ENCODE peak calls at places on chromosomes 4 and X, in six cellular contexts. M is nephron progenitor cell, K is AG04450, W is progenitor cell of endocrine pancreas, Z is mucosa of descending colon, J is choroid plexus epithelial cell. E is an unnamed sample.

GRCh38 chr4:176837176-176837915 is 44.6 kb upstream of the VEGFC start:
- DNase-seq in M (no peak), J (no peak), W (no peak), Z (no peak), K (no peak), E (no peak)

GRCh38 chr4:113584407-113585150 is 177.0 kb downstream of the CAMK2D start:
- DNase-seq in J (peak), M (no peak), K (peak), Z (no peak), W (no peak), E (peak)

GRCh38 chr4:5812506-5813229 is 80.2 kb downstream of the CRMP1 start:
- DNase-seq in Z (no peak), K (peak), M (peak), J (peak), W (no peak), E (peak)

GRCh38 chrX:49868739-49869138 is 10.5 kb upstream of the USP27X start:
- DNase-seq in K (no peak), Z (no peak), M (no peak), W (no peak), J (no peak), E (no peak)

GRCh38 chr4:160044693-160045092 is 941.8 kb downstream of the RAPGEF2 start:
- DNase-seq in J (no peak), Z (no peak), M (no peak), W (no peak), K (no peak), E (no peak)

GRCh38 chr4:86831262-86832090 is 17.7 kb downstream of the SLC10A6 start:
- DNase-seq in Z (no peak), J (peak), W (no peak), M (no peak), K (peak), E (no peak)

GRCh38 chr4:93084599-93085305 is 743.8 kb upstream of the ATOH1 start:
- DNase-seq in W (no peak), K (no peak), J (peak), Z (no peak), M (no peak), E (peak)

GRCh38 chr4:84583871-84584373 is 995 bp downstream of the CDS1 start:
- DNase-seq in W (no peak), Z (no peak), J (peak), K (no peak), M (no peak), E (no peak)

GRCh38 chr4:112938461-112939058 is 110.9 kb upstream of the ANK2 start:
- DNase-seq in M (no peak), J (peak), K (peak), Z (no peak), W (no peak), E (no peak)

GRCh38 chrX:28586291-28586690 is 955 bp upstream of the IL1RAPL1 start:
- DNase-seq in K (peak), J (peak), Z (no peak), M (peak), W (no peak), E (peak)

GRCh38 chr4:25879587-25879986 is 16.8 kb upstream of the SEL1L3 start:
- DNase-seq in Z (no peak), K (no peak), J (no peak), M (no peak), W (no peak), E (no peak)

GRCh38 chr4:82666970-82667665 is 105.3 kb upstream of the TMEM150C start:
- DNase-seq in W (no peak), M (no peak), Z (no peak), K (no peak), J (no peak), E (no peak)

DNA sequence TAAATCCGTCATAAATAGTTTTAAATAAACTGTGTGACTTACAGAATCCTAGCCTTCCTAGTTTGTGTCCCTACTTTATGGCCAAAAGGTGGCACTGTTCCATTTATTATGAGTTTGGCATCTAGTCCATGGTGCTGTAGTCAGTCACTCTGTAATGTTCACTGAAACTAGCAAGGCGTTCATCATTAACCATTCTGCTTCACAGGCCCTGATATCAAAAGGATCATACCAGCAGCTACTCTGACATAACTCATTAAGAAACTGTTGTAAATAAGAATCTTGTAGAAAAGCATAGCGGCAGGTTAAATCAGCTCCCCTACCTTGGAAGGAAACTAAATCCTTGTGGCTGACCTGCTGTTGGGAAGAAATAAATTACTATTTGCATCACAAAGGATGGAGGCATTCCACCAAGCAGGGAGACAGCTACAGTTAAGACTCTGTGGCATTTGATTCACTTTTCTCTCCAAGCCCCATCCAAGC is 919.6 kb upstream of the DIAPH2 start:
- DNase-seq in M (no peak), Z (no peak), J (peak), K (no peak), W (peak), E (peak)
- TF ChIP-seq CTCF in M (peak), Z (no peak), J (peak), K (peak), W (peak), E (peak)

GRCh38 chrX:47958943-47959342 is 44.8 kb downstream of the ZNF182 start:
- DNase-seq in J (peak), K (no peak), W (no peak), Z (no peak), M (no peak), E (peak)
- TF ChIP-seq CTCF in J (peak), K (no peak), W (peak), Z (no peak), M (no peak), E (peak)

DNA sequence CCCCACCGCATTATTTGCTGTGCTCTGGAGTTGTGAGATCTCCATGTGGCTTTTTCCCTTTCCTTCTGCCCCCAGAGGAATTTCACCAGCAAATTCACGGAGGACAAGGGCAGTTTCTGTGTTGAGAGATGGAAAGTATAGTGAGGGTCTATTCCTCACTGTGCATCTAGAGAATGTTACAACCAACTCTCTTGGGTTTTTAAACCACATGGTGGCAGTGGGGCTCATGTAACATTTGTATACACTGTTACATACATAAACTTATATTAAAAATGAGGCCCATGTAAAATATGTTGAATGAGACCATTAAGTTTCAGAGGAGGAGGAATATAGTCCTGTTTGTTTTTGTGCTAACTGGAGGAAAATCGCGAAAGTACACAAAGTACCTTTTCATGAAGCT is 914 bp upstream of the PRKG2 start:
- DNase-seq in W (no peak), M (no peak), Z (no peak), J (peak), K (no peak), E (no peak)
- TF ChIP-seq CTCF in W (no peak), M (no peak), Z (no peak), J (no peak), K (peak), E (no peak)

DNA sequence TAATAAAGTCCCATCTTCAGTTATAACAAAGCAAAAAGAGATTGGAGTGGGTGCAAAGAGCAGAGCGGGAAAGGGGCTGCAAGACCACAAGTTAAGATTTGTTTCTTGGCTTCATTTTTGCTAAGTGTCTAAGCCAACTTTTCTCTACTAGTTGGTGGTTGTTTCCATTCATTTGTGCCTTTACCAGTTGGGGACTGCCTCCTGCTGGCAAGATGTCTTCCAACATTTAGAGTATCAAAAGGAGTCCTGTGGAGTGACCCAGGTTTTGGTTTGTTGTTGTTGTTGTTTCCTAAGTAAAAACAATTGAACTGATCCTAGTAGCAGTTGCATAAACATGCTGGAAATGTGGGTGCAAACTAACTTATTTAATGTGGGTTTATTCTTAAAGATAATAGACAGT is 121.1 kb downstream of the SPATA18 start:
- DNase-seq in J (peak), M (no peak), K (no peak), Z (no peak), W (no peak), E (no peak)
- TF ChIP-seq CTCF in J (peak), M (no peak), K (peak), Z (no peak), W (peak), E (peak)

DNA sequence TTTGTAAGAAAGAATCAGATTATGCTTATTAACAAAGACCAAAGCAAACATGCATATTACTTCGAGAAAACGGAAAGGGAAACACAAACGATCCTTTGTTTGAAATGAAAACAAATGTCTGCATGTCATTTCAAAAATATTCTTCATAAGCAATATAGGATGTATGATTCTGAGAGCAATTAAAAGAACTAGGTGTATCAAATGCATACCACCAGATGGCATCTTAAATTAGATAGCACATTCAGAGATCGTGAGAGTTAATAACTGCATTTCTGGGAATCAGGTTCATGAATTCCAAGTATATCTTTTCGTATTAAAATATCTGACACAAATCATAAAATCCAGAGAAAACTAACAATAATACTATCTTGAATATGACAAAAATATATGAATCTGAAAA is 159.5 kb downstream of the PPP3CA start:
- DNase-seq in M (no peak), J (peak), K (no peak), Z (no peak), W (no peak), E (no peak)
- TF ChIP-seq CTCF in M (no peak), J (peak), K (no peak), Z (no peak), W (no peak), E (peak)

E was measured in endodermal cell.